ENCODE peak calls at places on chromosomes 12 and 14, in ten cellular contexts. One of them, this sample, is unnamed.
A peak's percentile ranks its signal among the peaks of the same experiment; 100 is the strongest.

GRCh38 chr14:50038398-50039119 is 77.8 kb downstream of the VCPKMT start:
- DNase-seq in HCT116: no peak
- DNase-seq in tibial artery: peak; percentile 40
- DNase-seq in breast epithelium: no peak
- DNase-seq in foreskin keratinocyte: peak; percentile 99
- DNase-seq in CD4-positive, alpha-beta T cell: no peak
- DNase-seq in transverse colon: no peak
- DNase-seq in astrocyte: peak; percentile 95
- DNase-seq in tibial nerve: no peak
- DNase-seq in WERI-Rb-1: no peak
- DNase-seq in this sample: peak; percentile 82

GRCh38 chr12:88703790-88704189 is 123.5 kb upstream of the KITLG start:
- DNase-seq in tibial nerve: no peak
- DNase-seq in astrocyte: peak; percentile 35
- DNase-seq in foreskin keratinocyte: peak; percentile 70
- DNase-seq in HCT116: no peak
- DNase-seq in transverse colon: no peak
- DNase-seq in WERI-Rb-1: no peak
- DNase-seq in breast epithelium: no peak
- DNase-seq in tibial artery: no peak
- DNase-seq in CD4-positive, alpha-beta T cell: no peak
- DNase-seq in this sample: peak; percentile 49

GRCh38 chr12:66077542-66077941 is 53.0 kb downstream of the LLPH start:
- DNase-seq in tibial nerve: no peak
- DNase-seq in HCT116: no peak
- DNase-seq in foreskin keratinocyte: no peak
- DNase-seq in astrocyte: no peak
- DNase-seq in WERI-Rb-1: no peak
- DNase-seq in tibial artery: no peak
- DNase-seq in CD4-positive, alpha-beta T cell: no peak
- DNase-seq in breast epithelium: no peak
- DNase-seq in transverse colon: no peak
- DNase-seq in this sample: no peak

GRCh38 chr12:32043928-32044549 is 62.6 kb upstream of the BICD1 start:
- DNase-seq in tibial artery: no peak
- DNase-seq in WERI-Rb-1: no peak
- DNase-seq in HCT116: no peak
- DNase-seq in breast epithelium: no peak
- DNase-seq in CD4-positive, alpha-beta T cell: no peak
- DNase-seq in foreskin keratinocyte: peak; percentile 44
- DNase-seq in transverse colon: no peak
- DNase-seq in tibial nerve: no peak
- DNase-seq in astrocyte: no peak
- DNase-seq in this sample: no peak

GRCh38 chr12:10968765-10969456 is 17.8 kb downstream of the TAS2R50 start:
- DNase-seq in tibial artery: peak; percentile 68
- DNase-seq in astrocyte: peak; percentile 75
- DNase-seq in WERI-Rb-1: no peak
- DNase-seq in tibial nerve: peak; percentile 75
- DNase-seq in HCT116: no peak
- DNase-seq in breast epithelium: peak; percentile 67
- DNase-seq in transverse colon: no peak
- DNase-seq in foreskin keratinocyte: peak; percentile 43
- DNase-seq in CD4-positive, alpha-beta T cell: no peak
- DNase-seq in this sample: peak; percentile 82

GRCh38 chr14:103008768-103009342 is 48.5 kb downstream of the CDC42BPB start:
- DNase-seq in tibial nerve: no peak
- DNase-seq in breast epithelium: no peak
- DNase-seq in foreskin keratinocyte: peak; percentile 35
- DNase-seq in transverse colon: no peak
- DNase-seq in tibial artery: no peak
- DNase-seq in astrocyte: peak; percentile 69
- DNase-seq in WERI-Rb-1: no peak
- DNase-seq in CD4-positive, alpha-beta T cell: no peak
- DNase-seq in HCT116: no peak
- DNase-seq in this sample: no peak

GRCh38 chr12:131683266-131684014 is 27.4 kb upstream of the SFSWAP start:
- DNase-seq in HCT116: no peak
- DNase-seq in astrocyte: no peak
- DNase-seq in tibial artery: no peak
- DNase-seq in foreskin keratinocyte: peak; percentile 9
- DNase-seq in CD4-positive, alpha-beta T cell: no peak
- DNase-seq in WERI-Rb-1: no peak
- DNase-seq in tibial nerve: no peak
- DNase-seq in transverse colon: no peak
- DNase-seq in breast epithelium: no peak
- DNase-seq in this sample: no peak

GRCh38 chr12:89073027-89073398 is 279.3 kb downstream of the DUSP6 start:
- DNase-seq in WERI-Rb-1: no peak
- DNase-seq in astrocyte: peak; percentile 88
- DNase-seq in CD4-positive, alpha-beta T cell: no peak
- DNase-seq in breast epithelium: no peak
- DNase-seq in transverse colon: no peak
- DNase-seq in tibial artery: no peak
- DNase-seq in tibial nerve: no peak
- DNase-seq in foreskin keratinocyte: peak; percentile 26
- DNase-seq in HCT116: no peak
- DNase-seq in this sample: peak; percentile 88

GRCh38 chr12:52524898-52525591 is 4.9 kb upstream of the KRT5 start:
- DNase-seq in transverse colon: no peak
- DNase-seq in foreskin keratinocyte: peak; percentile 91
- DNase-seq in HCT116: no peak
- DNase-seq in tibial artery: no peak
- DNase-seq in breast epithelium: peak; percentile 37
- DNase-seq in WERI-Rb-1: no peak
- DNase-seq in CD4-positive, alpha-beta T cell: no peak
- DNase-seq in astrocyte: no peak
- DNase-seq in tibial nerve: no peak
- DNase-seq in this sample: no peak

GRCh38 chr12:3098436-3098835 is 21.3 kb downstream of the TSPAN9 start:
- DNase-seq in WERI-Rb-1: no peak
- DNase-seq in breast epithelium: no peak
- DNase-seq in CD4-positive, alpha-beta T cell: no peak
- DNase-seq in foreskin keratinocyte: no peak
- DNase-seq in tibial artery: no peak
- DNase-seq in tibial nerve: no peak
- DNase-seq in HCT116: no peak
- DNase-seq in astrocyte: no peak
- DNase-seq in transverse colon: no peak
- DNase-seq in this sample: no peak
- H3K27ac ChIP-seq in WERI-Rb-1: no peak overlapping the region
- H3K27ac ChIP-seq in breast epithelium: peak overlapping the region; percentile 30
- H3K27ac ChIP-seq in CD4-positive, alpha-beta T cell: no peak overlapping the region
- H3K27ac ChIP-seq in foreskin keratinocyte: no peak overlapping the region
- H3K27ac ChIP-seq in tibial artery: peak overlapping the region; percentile 87
- H3K27ac ChIP-seq in tibial nerve: peak overlapping the region; percentile 82
- H3K27ac ChIP-seq in HCT116: no peak overlapping the region
- H3K27ac ChIP-seq in astrocyte: no peak overlapping the region
- H3K27ac ChIP-seq in transverse colon: no peak overlapping the region
- H3K27ac ChIP-seq in this sample: no peak overlapping the region

DNA sequence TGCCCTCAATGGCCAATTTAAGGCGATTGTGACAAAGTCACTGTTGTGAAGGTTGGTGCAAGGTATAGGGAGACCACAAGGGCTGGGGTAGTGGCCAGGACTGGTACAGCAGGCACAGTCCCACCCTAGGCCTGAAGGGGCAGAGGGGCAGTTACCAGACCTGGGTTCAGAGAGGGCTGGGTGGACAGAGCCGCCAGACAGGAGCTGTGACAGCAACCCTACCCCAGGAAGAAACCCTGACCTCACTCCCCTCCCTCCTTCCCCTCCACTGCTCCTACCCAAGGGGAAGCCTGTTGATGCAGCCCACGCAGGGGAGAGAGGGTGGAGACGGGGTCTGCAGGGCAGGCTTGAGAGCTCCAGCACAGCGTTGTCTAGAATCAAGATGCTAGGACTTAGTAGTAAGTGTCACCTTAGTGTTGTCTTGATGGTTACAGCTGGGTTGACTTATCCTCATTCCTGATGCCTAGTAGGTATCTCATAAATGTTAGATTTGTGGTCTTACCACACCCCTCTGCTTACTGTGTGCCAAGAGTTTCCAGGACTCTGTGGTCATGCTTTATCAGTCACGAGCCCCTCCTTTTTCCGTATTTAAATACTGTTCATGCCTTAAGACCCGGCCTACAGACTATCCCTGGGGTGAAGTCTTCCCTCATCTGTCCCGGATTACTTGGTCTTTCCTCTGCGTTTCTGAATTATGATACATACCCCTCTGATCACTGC is 14.4 kb downstream of the EML1 start:
- DNase-seq in tibial artery: no peak
- DNase-seq in breast epithelium: no peak
- DNase-seq in tibial nerve: no peak
- DNase-seq in foreskin keratinocyte: no peak
- DNase-seq in HCT116: no peak
- DNase-seq in CD4-positive, alpha-beta T cell: no peak
- DNase-seq in transverse colon: no peak
- DNase-seq in WERI-Rb-1: no peak
- DNase-seq in astrocyte: peak; percentile 63
- DNase-seq in this sample: no peak
- TF ChIP-seq CTCF in tibial artery: no peak
- TF ChIP-seq CTCF in breast epithelium: no peak
- TF ChIP-seq CTCF in tibial nerve: peak; percentile 8
- TF ChIP-seq CTCF in foreskin keratinocyte: no peak
- TF ChIP-seq CTCF in HCT116: no peak
- TF ChIP-seq CTCF in CD4-positive, alpha-beta T cell: no peak
- TF ChIP-seq CTCF in transverse colon: no peak
- TF ChIP-seq CTCF in WERI-Rb-1: peak; percentile 38
- TF ChIP-seq CTCF in astrocyte: no peak
- TF ChIP-seq CTCF in this sample: no peak

GRCh38 chr12:25859976-25860375 is 98.5 kb upstream of the RASSF8 start:
- DNase-seq in foreskin keratinocyte: peak; percentile 87
- DNase-seq in CD4-positive, alpha-beta T cell: no peak
- DNase-seq in transverse colon: no peak
- DNase-seq in HCT116: no peak
- DNase-seq in astrocyte: no peak
- DNase-seq in breast epithelium: no peak
- DNase-seq in WERI-Rb-1: no peak
- DNase-seq in tibial artery: no peak
- DNase-seq in tibial nerve: no peak
- DNase-seq in this sample: no peak

GRCh38 chr12:25853696-25854095 is 104.8 kb upstream of the RASSF8 start:
- DNase-seq in transverse colon: no peak
- DNase-seq in astrocyte: no peak
- DNase-seq in tibial artery: no peak
- DNase-seq in foreskin keratinocyte: no peak
- DNase-seq in WERI-Rb-1: no peak
- DNase-seq in tibial nerve: no peak
- DNase-seq in CD4-positive, alpha-beta T cell: no peak
- DNase-seq in HCT116: no peak
- DNase-seq in breast epithelium: no peak
- DNase-seq in this sample: no peak

GRCh38 chr12:25855716-25856115 is 102.8 kb upstream of the RASSF8 start:
- DNase-seq in astrocyte: peak; percentile 52
- DNase-seq in CD4-positive, alpha-beta T cell: no peak
- DNase-seq in HCT116: no peak
- DNase-seq in breast epithelium: no peak
- DNase-seq in WERI-Rb-1: no peak
- DNase-seq in foreskin keratinocyte: no peak
- DNase-seq in transverse colon: no peak
- DNase-seq in tibial nerve: no peak
- DNase-seq in tibial artery: no peak
- DNase-seq in this sample: peak; percentile 26

GRCh38 chr12:25852792-25853191 is 105.7 kb upstream of the RASSF8 start:
- DNase-seq in breast epithelium: no peak
- DNase-seq in HCT116: no peak
- DNase-seq in astrocyte: peak; percentile 44
- DNase-seq in transverse colon: no peak
- DNase-seq in WERI-Rb-1: no peak
- DNase-seq in foreskin keratinocyte: no peak
- DNase-seq in CD4-positive, alpha-beta T cell: no peak
- DNase-seq in tibial nerve: no peak
- DNase-seq in tibial artery: no peak
- DNase-seq in this sample: peak; percentile 88

DNA sequence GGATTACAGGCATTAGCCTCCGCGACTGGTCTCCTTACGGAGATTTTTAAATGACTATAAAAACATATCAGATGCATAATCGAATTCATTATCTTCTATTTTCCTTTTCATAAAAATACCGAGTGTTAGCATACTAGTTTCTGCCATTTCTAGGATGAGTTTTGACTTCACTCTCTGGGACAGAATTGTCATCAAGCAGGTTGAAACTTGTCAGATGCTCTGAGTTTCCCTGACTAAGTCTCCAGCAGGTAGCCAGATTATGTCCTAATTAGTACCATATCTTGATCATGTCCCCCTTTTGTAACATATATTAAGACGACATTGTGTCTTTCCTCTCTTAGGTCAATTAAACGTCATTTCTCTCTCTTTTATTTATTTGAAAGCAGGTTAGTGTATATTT is 103.5 kb upstream of the RASSF8 start:
- DNase-seq in CD4-positive, alpha-beta T cell: no peak
- DNase-seq in transverse colon: no peak
- DNase-seq in breast epithelium: no peak
- DNase-seq in foreskin keratinocyte: peak; percentile 28
- DNase-seq in WERI-Rb-1: no peak
- DNase-seq in tibial nerve: no peak
- DNase-seq in tibial artery: no peak
- DNase-seq in astrocyte: no peak
- DNase-seq in HCT116: no peak
- DNase-seq in this sample: no peak
- H3K27ac ChIP-seq in CD4-positive, alpha-beta T cell: no peak overlapping the region
- H3K27ac ChIP-seq in transverse colon: no peak overlapping the region
- H3K27ac ChIP-seq in breast epithelium: peak overlapping the region; percentile 48
- H3K27ac ChIP-seq in foreskin keratinocyte: no peak overlapping the region
- H3K27ac ChIP-seq in WERI-Rb-1: no peak overlapping the region
- H3K27ac ChIP-seq in tibial nerve: no peak overlapping the region
- H3K27ac ChIP-seq in tibial artery: no peak overlapping the region
- H3K27ac ChIP-seq in astrocyte: no peak overlapping the region
- H3K27ac ChIP-seq in HCT116: no peak overlapping the region
- H3K27ac ChIP-seq in this sample: no peak overlapping the region

GRCh38 chr12:102939059-102939458 is 18.4 kb upstream of the ASCL1 start:
- DNase-seq in tibial artery: no peak
- DNase-seq in breast epithelium: no peak
- DNase-seq in CD4-positive, alpha-beta T cell: no peak
- DNase-seq in WERI-Rb-1: no peak
- DNase-seq in transverse colon: no peak
- DNase-seq in HCT116: no peak
- DNase-seq in tibial nerve: no peak
- DNase-seq in foreskin keratinocyte: no peak
- DNase-seq in astrocyte: no peak
- DNase-seq in this sample: no peak

DNA sequence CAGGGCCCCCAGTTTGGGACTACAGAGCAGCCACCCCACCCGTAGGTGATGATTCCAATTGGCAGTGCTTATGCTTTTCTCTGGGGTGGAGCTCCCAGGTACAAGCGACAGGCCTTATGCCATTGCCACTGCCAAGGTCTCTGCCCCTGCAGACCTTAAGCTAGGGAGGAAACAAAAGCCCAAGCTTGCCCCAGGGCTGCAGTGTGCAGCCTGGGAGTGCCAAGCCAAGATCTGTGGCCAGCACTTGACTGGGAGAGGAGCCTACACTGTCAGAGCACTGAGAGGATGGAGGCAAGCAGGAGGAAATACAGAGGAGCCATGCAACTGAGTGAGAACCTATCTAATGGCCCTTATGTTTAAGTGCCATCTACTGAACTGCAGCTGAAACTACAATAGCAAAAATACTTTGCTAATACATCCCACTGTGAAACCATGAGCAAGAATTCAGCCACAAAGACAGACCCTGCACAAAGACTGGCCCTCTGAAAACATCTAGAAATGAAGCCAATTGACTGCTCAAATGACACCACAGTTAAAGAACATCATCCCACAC is 17.7 kb upstream of the ASCL1 start:
- DNase-seq in breast epithelium: no peak
- DNase-seq in tibial artery: no peak
- DNase-seq in foreskin keratinocyte: no peak
- DNase-seq in CD4-positive, alpha-beta T cell: no peak
- DNase-seq in transverse colon: no peak
- DNase-seq in WERI-Rb-1: no peak
- DNase-seq in astrocyte: no peak
- DNase-seq in tibial nerve: no peak
- DNase-seq in HCT116: no peak
- DNase-seq in this sample: no peak
- TF ChIP-seq CTCF in breast epithelium: no peak
- TF ChIP-seq CTCF in tibial artery: no peak
- TF ChIP-seq CTCF in foreskin keratinocyte: no peak
- TF ChIP-seq CTCF in CD4-positive, alpha-beta T cell: no peak
- TF ChIP-seq CTCF in transverse colon: no peak
- TF ChIP-seq CTCF in WERI-Rb-1: peak; percentile 77
- TF ChIP-seq CTCF in astrocyte: no peak
- TF ChIP-seq CTCF in tibial nerve: no peak
- TF ChIP-seq CTCF in HCT116: peak; percentile 23
- TF ChIP-seq CTCF in this sample: no peak